ENCODE peak calls at places on chromosomes 11 and 22, in seven cellular contexts. V, U, C, I, Z, R and F are unnamed samples.

GRCh38 chr22:24965822-24966626 is 13.5 kb downstream of the KIAA1671 start:
- DNase-seq in Z (no peak), R (peak), C (peak), U (no peak), V (peak), I (peak), F (no peak)

GRCh38 chr11:78376858-78377257 is 40.8 kb downstream of the GAB2 start:
- DNase-seq in U (no peak), R (no peak), C (no peak), Z (no peak), I (no peak), V (no peak), F (no peak)

GRCh38 chr11:128291835-128292234 is 295.5 kb downstream of the ETS1 start:
- DNase-seq in C (peak), Z (no peak), R (no peak), V (no peak), I (no peak), U (no peak), F (no peak)

GRCh38 chr11:67409781-67410368 is 5.6 kb upstream of the CARNS1 start:
- DNase-seq in Z (no peak), I (no peak), C (peak), R (no peak), U (peak), V (no peak), F (no peak)

GRCh38 chr11:118003021-118003423 is 16.8 kb downstream of the IL10RA start:
- DNase-seq in R (no peak), I (no peak), V (no peak), C (no peak), Z (no peak), U (peak), F (no peak)

GRCh38 chr11:64268687-64269379 is 15.6 kb downstream of the BAD start:
- DNase-seq in R (peak), C (peak), V (no peak), I (peak), Z (no peak), U (peak), F (peak)

GRCh38 chr11:1161410-1162152 is 3.8 kb downstream of the MUC5AC start:
- DNase-seq in V (peak), I (no peak), U (no peak), C (no peak), R (peak), Z (no peak), F (no peak)

GRCh38 chr11:48058777-48059176 is 78.4 kb downstream of the PTPRJ start:
- DNase-seq in U (no peak), Z (no peak), I (no peak), R (no peak), C (no peak), V (no peak), F (no peak)

GRCh38 chr22:16955678-16956210 is 52.3 kb downstream of the GAB4 start:
- DNase-seq in I (no peak), U (no peak), Z (no peak), V (no peak), R (no peak), C (no peak), F (no peak)

GRCh38 chr11:1733716-1734351 is 16.6 kb downstream of the IFITM10 start:
- DNase-seq in V (no peak), R (no peak), U (no peak), Z (no peak), I (no peak), C (no peak), F (no peak)

GRCh38 chr11:23573430-23573829 is 713.2 kb upstream of the CCDC179 start:
- DNase-seq in I (no peak), U (no peak), R (no peak), V (no peak), C (no peak), Z (peak), F (no peak)

GRCh38 chr11:118689503-118689851 is 10.0 kb upstream of the TREH start:
- DNase-seq in C (no peak), Z (no peak), V (no peak), U (no peak), I (no peak), R (no peak), F (no peak)

GRCh38 chr11:133443361-133443760 is 88.9 kb downstream of the OPCML start:
- DNase-seq in U (no peak), C (no peak), I (no peak), V (no peak), R (no peak), Z (no peak), F (no peak)

GRCh38 chr11:124899376-124900145 is 1.9 kb upstream of the ROBO4 start:
- DNase-seq in U (no peak), Z (no peak), I (peak), R (no peak), V (no peak), C (peak), F (no peak)

GRCh38 chr11:124896821-124897391 is 759 bp downstream of the ROBO4 start:
- DNase-seq in R (no peak), I (peak), V (no peak), U (no peak), C (no peak), Z (no peak), F (no peak)

GRCh38 chr11:124900464-124900863 is 2.8 kb upstream of the ROBO4 start:
- DNase-seq in U (no peak), C (peak), I (peak), Z (peak), V (no peak), R (no peak), F (peak)

GRCh38 chr11:124897681-124898680 is at the start of gene ROBO4:
- DNase-seq in U (no peak), R (no peak), Z (peak), C (peak), I (peak), V (no peak), F (peak)

GRCh38 chr11:124898711-124899110 is 1.0 kb upstream of the ROBO4 start:
- DNase-seq in V (no peak), Z (peak), U (no peak), R (no peak), I (peak), C (peak), F (peak)
- TF ChIP-seq CTCF in V (no peak), Z (no peak), U (no peak), R (no peak), I (no peak), C (no peak), F (no peak)

GRCh38 chr11:76233196-76233921 is 27.1 kb upstream of the WNT11 start:
- DNase-seq in U (peak), C (no peak), I (no peak), Z (no peak), V (no peak), R (no peak), F (no peak)
- H3K4me3 ChIP-seq in U (no peak), C (no peak), I (no peak), Z (no peak), V (no peak), R (no peak), F (no peak)

GRCh38 chr11:12116425-12117032 is 6.1 kb downstream of the MICAL2 start:
- DNase-seq in V (no peak), C (no peak), I (no peak), R (no peak), Z (no peak), U (no peak), F (no peak)
- TF ChIP-seq CTCF in V (no peak), C (no peak), I (no peak), R (no peak), Z (no peak), U (no peak), F (no peak)

GRCh38 chr11:109554951-109555350 is 133.0 kb downstream of the C11orf87 start:
- DNase-seq in V (no peak), I (no peak), U (no peak), Z (no peak), R (no peak), C (no peak), F (no peak)

GRCh38 chr11:109547356-109548027 is 125.5 kb downstream of the C11orf87 start:
- DNase-seq in R (no peak), C (peak), I (no peak), Z (peak), V (no peak), U (no peak), F (peak)

GRCh38 chr11:109553284-109553683 is 131.3 kb downstream of the C11orf87 start:
- DNase-seq in U (peak), Z (no peak), C (no peak), R (no peak), I (no peak), V (no peak), F (no peak)

DNA sequence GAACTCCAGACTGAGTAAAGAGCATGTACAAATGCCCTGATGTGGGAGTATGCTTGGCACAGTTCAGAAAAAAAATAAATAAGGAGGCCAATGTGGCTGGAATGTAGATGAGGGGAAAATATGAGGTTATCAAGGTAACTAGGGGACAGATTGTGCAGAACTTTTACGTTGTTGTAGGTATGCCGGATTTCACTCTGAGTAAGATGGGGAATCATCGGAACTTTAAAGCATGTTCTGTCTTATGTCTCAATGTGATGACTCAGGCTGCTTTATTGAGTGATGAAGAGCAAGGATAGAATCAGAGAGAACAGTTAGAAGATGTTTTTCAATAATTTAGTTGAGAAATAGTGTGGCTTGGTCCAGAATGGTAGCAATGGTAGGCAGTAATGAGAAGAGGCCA is 130.4 kb downstream of the C11orf87 start:
- DNase-seq in Z (no peak), U (no peak), V (no peak), R (no peak), I (no peak), C (peak), F (peak)
- H3K4me3 ChIP-seq in Z (no peak), U (no peak), V (no peak), R (no peak), I (no peak), C (peak), F (no peak)